ENCODE peak calls at places on chromosomes 13 and 19, in nine cellular contexts. C is CD8-positive, alpha-beta T cell; A is heart left ventricle; S is adrenal gland; V is endodermal cell; O is esophagus muscularis mucosa; G is AG04449; Z is suprapubic skin; D is brain microvascular endothelial cell. M is an unnamed sample.

GRCh38 chr13:99288069-99288468 is 19.1 kb downstream of the GPR183 start:
- DNase-seq in A (no peak), C (no peak), S (no peak), G (no peak), Z (no peak), O (no peak), D (no peak), V (no peak), M (no peak)

GRCh38 chr19:51552996-51553725 is 17.9 kb upstream of the ZNF175 start:
- DNase-seq in V (peak; percentile 96), A (peak; percentile 76), O (no peak), D (peak; percentile 70), Z (no peak), C (peak; percentile 20), S (peak; percentile 72), G (no peak), M (peak; percentile 51)

GRCh38 chr13:72698164-72698563 is 29.3 kb downstream of the MZT1 start:
- DNase-seq in Z (no peak), C (no peak), S (no peak), A (no peak), G (no peak), D (no peak), V (no peak), O (no peak), M (peak; percentile 17)

GRCh38 chr13:98743377-98743776 is 9.1 kb downstream of the SLC15A1 start:
- DNase-seq in G (no peak), O (no peak), Z (no peak), D (no peak), V (no peak), C (no peak), S (no peak), A (no peak), M (no peak)

GRCh38 chr13:111790621-111791020 is 276.3 kb upstream of the SOX1 start:
- DNase-seq in C (no peak), Z (no peak), G (no peak), O (peak; percentile 91), D (no peak), A (no peak), V (no peak), S (no peak), M (no peak)

GRCh38 chr13:28185256-28185655 is 46.9 kb downstream of the PAN3 start:
- DNase-seq in O (no peak), Z (no peak), D (no peak), S (no peak), A (no peak), V (no peak), G (no peak), C (no peak), M (no peak)

GRCh38 chr19:5447700-5448311 is 7.4 kb upstream of the ZNRF4 start:
- DNase-seq in A (no peak), O (no peak), V (no peak), G (no peak), Z (no peak), D (no peak), C (no peak), S (no peak), M (no peak)

GRCh38 chr19:44623080-44623479 is 9.7 kb downstream of the IGSF23 start:
- DNase-seq in G (no peak), S (no peak), A (no peak), O (no peak), Z (no peak), V (no peak), C (no peak), D (peak; percentile 39), M (peak; percentile 32)

GRCh38 chr13:85266771-85267170 is 532.4 kb downstream of the SLITRK6 start:
- DNase-seq in G (no peak), A (no peak), D (peak; percentile 11), V (peak; percentile 68), S (no peak), O (no peak), Z (no peak), C (no peak), M (no peak)

GRCh38 chr19:15299568-15300409 is 32.5 kb downstream of the BRD4 start:
- DNase-seq in C (no peak), Z (no peak), V (no peak), A (no peak), S (no peak), D (peak; percentile 46), O (no peak), G (peak; percentile 70), M (no peak)

GRCh38 chr13:85847012-85847411 is 47.8 kb upstream of the SLITRK6 start:
- DNase-seq in S (no peak), D (no peak), Z (no peak), O (no peak), V (no peak), C (no peak), G (no peak), A (no peak), M (no peak)

GRCh38 chr13:98228661-98229349 is 51.7 kb upstream of the RNF113B start:
- DNase-seq in D (no peak), O (no peak), V (no peak), C (no peak), Z (no peak), S (no peak), A (no peak), G (no peak), M (peak; percentile 48)

DNA sequence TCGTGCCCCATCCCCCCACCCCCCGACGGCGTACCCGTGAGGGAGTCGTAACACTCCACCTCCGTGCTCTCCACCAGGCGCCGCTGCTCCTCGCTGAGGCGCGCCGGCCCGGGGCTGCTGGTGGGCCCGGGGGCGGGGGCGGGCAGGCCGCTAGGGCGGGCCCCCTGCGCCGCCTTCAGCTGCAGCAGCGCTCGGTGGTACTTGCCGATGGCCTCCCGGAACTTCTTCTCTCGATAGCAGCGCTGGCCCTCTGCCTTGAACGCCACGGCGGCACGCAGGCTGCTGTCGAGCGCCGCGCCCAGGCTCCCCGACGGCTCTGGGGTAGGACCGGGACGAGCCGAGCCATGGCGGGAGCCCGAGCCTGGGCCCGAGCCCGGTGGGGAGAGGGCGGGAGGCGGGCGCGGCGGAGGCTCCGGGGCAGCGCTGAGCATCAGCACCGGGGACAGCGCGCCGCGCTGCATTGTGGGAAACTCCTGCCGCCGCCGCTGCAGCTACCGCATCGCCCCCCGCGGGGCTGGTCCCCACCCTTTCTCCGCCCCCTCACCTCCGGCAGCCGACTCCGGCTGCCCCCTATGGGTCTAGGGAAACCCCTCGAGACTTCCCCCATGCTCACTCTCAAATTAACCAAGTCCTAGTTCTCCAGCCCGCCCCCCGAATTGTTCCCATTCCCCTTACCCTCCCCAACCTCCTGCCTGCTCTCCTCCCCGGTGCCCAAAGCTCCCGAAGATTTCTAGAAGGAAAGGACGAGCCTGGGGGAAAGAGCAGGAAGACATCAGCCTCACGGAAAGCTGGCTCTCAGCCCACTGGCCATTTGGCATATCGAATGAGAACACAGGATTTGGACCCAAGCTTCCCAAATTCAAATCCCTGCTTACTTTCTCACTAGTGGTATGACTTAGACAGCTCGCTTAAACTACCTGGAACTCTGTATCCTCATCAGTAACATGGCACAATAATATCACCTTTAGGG is at the start of gene TTC9B:
- DNase-seq in C (no peak), D (no peak), O (no peak), A (no peak), G (no peak), V (peak; percentile 89), Z (no peak), S (no peak), M (no peak)
- TF ChIP-seq CTCF in C (no peak), D (no peak), O (no peak), A (no peak), G (no peak), V (no peak), Z (no peak), S (no peak), M (no peak)

GRCh38 chr13:114128624-114129522 is 3.5 kb downstream of the RASA3 start:
- DNase-seq in O (no peak), D (peak; percentile 93), C (peak; percentile 86), G (no peak), V (no peak), Z (peak; percentile 90), A (peak; percentile 83), S (peak; percentile 57), M (peak; percentile 94)

GRCh38 chr13:114127473-114128347 is 4.7 kb downstream of the RASA3 start:
- DNase-seq in O (no peak), G (no peak), Z (no peak), C (no peak), A (no peak), V (no peak), D (no peak), S (no peak), M (no peak)

GRCh38 chr13:114129649-114130062 is 2.8 kb downstream of the RASA3 start:
- DNase-seq in C (no peak), S (no peak), V (no peak), Z (no peak), G (no peak), A (no peak), D (no peak), O (no peak), M (no peak)

GRCh38 chr13:114126789-114127472 is 5.5 kb downstream of the RASA3 start:
- DNase-seq in S (no peak), D (no peak), V (no peak), O (no peak), A (no peak), C (no peak), Z (no peak), G (no peak), M (no peak)

GRCh38 chr13:114128348-114128623 is 4.1 kb downstream of the RASA3 start:
- DNase-seq in D (no peak), V (no peak), C (no peak), O (no peak), Z (no peak), S (no peak), G (no peak), A (no peak), M (no peak)
- H3K4me3 ChIP-seq in D (peak overlapping the region; percentile 39), V (no peak overlapping the region), C (peak overlapping the region; percentile 96), O (peak overlapping the region; percentile 44), Z (peak overlapping the region; percentile 12), S (no peak overlapping the region), G (no peak overlapping the region), A (peak overlapping the region; percentile 43), M (peak overlapping the region; percentile 25)

DNA sequence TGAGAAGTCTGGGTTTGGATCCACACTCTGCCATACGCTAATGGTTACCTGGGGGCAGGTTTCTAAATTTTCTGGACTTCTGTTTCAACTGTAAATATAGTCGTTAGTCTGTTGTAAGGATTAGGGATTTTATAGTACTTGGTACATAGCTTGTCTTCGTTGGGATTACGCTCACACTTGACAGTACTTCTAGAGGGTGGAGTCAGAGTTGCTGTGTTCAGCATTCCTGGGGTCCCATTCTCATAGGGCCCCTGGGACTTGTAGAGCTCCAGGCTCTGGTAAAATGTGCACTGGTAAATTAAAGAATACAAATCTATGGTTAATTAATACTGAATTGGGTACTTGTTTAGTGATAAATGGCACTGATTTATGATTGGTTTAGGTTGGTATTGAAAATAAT is 45.2 kb downstream of the TPP2 start:
- DNase-seq in Z (no peak), V (no peak), O (no peak), C (no peak), A (no peak), G (no peak), S (no peak), D (no peak), M (no peak)
- TF ChIP-seq CTCF in Z (no peak), V (no peak), O (no peak), C (no peak), A (no peak), G (no peak), S (no peak), D (no peak), M (no peak)

DNA sequence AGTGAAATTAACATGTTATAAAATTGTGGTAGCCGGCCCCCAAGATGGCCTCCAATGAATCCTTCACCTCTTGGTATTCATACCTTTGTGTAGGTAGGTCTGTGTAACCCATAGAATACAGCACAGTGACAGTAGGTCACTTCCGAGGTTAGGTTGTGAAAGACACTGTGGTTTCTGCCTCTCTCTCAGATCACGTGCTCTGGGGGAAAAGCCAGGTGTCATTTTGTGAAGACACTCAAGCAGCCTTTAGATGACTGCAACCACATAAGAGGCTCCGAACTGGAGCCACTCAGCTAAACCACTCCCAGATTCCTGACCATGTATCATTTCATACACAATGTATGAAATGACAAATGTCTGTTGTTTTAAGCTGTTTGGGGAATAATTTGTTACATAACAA is 9.8 kb upstream of the USPL1 start:
- DNase-seq in D (no peak), V (no peak), G (no peak), S (no peak), C (peak; percentile 40), A (no peak), Z (no peak), O (no peak), M (no peak)
- H3K4me3 ChIP-seq in D (no peak overlapping the region), V (no peak overlapping the region), G (no peak overlapping the region), S (no peak overlapping the region), C (no peak overlapping the region), A (no peak overlapping the region), Z (no peak overlapping the region), O (no peak overlapping the region), M (no peak overlapping the region)